ENCODE peak calls at places on chromosomes 4 and X, in six cellular contexts. W is heart left ventricle, A is H9, S is GM20000, H is HCT116, V is WTC11. O is an unnamed sample.

GRCh38 chr4:95232358-95233156 is 316.2 kb downstream of the UNC5C start:
- DNase-seq in W (no peak), A (no peak), S (no peak), H (no peak), V (no peak), O (no peak)

GRCh38 chr4:177047070-177047850 is 254.5 kb upstream of the VEGFC start:
- DNase-seq in W (peak; percentile 47), A (peak; percentile 55), S (peak; percentile 45), H (peak; percentile 59), V (peak; percentile 72), O (peak; percentile 50)

GRCh38 chr4:16250665-16251365 is 24.5 kb upstream of the TAPT1 start:
- DNase-seq in W (no peak), A (no peak), S (no peak), H (no peak), V (no peak), O (no peak)

GRCh38 chrX:10952619-10953018 is 158.5 kb upstream of the HCCS start:
- DNase-seq in W (no peak), A (no peak), S (no peak), H (no peak), V (no peak), O (no peak)

GRCh38 chrX:29269390-29269789 is 682.1 kb downstream of the IL1RAPL1 start:
- DNase-seq in W (no peak), A (no peak), S (no peak), H (no peak), V (no peak), O (no peak)

GRCh38 chr4:184453402-184454160 is 20.8 kb downstream of the IRF2 start:
- DNase-seq in W (no peak), A (no peak), S (peak; percentile 69), H (no peak), V (no peak), O (peak; percentile 56)

GRCh38 chr4:23934223-23934622 is 44.4 kb upstream of the PPARGC1A start:
- DNase-seq in W (no peak), A (peak; percentile 56), S (no peak), H (no peak), V (peak; percentile 44), O (no peak)

GRCh38 chr4:42416017-42416416 is 18.7 kb downstream of the SHISA3 start:
- DNase-seq in W (no peak), A (no peak), S (no peak), H (no peak), V (no peak), O (no peak)

GRCh38 chr4:179709961-179710624 is 2267.9 kb upstream of the AGA start:
- DNase-seq in W (no peak), A (peak; percentile 50), S (no peak), H (no peak), V (no peak), O (no peak)

GRCh38 chrX:1274786-1275185 is 6.2 kb downstream of the CSF2RA start:
- DNase-seq in W (no peak), A (no peak), S (no peak), H (no peak), V (no peak), O (no peak)

GRCh38 chr4:57190651-57191481 is 80.7 kb upstream of the IGFBP7 start:
- DNase-seq in W (no peak), A (peak; percentile 84), S (peak; percentile 52), H (peak; percentile 35), V (peak; percentile 78), O (peak; percentile 36)

GRCh38 chr4:76740866-76741662 is 156.9 kb downstream of the SOWAHB start:
- DNase-seq in W (no peak), A (peak; percentile 52), S (no peak), H (no peak), V (no peak), O (no peak)

GRCh38 chr4:5956285-5957021 is 61.8 kb downstream of the C4orf50 start:
- DNase-seq in W (no peak), A (peak; percentile 70), S (no peak), H (no peak), V (peak; percentile 64), O (no peak)

GRCh38 chrX:129347291-129347690 is 176.0 kb downstream of the SMARCA1 start:
- DNase-seq in W (no peak), A (peak; percentile 60), S (no peak), H (peak; percentile 4), V (peak; percentile 42), O (no peak)

GRCh38 chrX:35076061-35076460 is 133.5 kb downstream of the FAM47B start:
- DNase-seq in W (no peak), A (peak; percentile 42), S (no peak), H (no peak), V (peak; percentile 9), O (no peak)

GRCh38 chrX:109481986-109482385 is at the start of gene GUCY2F:
- DNase-seq in W (no peak), A (no peak), S (no peak), H (no peak), V (no peak), O (no peak)

GRCh38 chr4:109183851-109184345 is 118.6 kb downstream of the COL25A1 start:
- DNase-seq in W (no peak), A (no peak), S (no peak), H (no peak), V (no peak), O (no peak)

GRCh38 chr4:169050308-169050707 is 40.3 kb upstream of the CBR4 start:
- DNase-seq in W (peak; percentile 46), A (no peak), S (no peak), H (no peak), V (no peak), O (no peak)

GRCh38 chr4:174324725-174325124 is 41.0 kb downstream of the CEP44 start:
- DNase-seq in W (no peak), A (no peak), S (no peak), H (no peak), V (no peak), O (no peak)

GRCh38 chrX:1239681-1240142 is 27.3 kb upstream of the CRLF2 start:
- DNase-seq in W (peak; percentile 67), A (no peak), S (peak; percentile 77), H (no peak), V (no peak), O (peak; percentile 73)

GRCh38 chr4:74258949-74259348 is 49.3 kb upstream of the EPGN start:
- DNase-seq in W (peak; percentile 28), A (no peak), S (no peak), H (no peak), V (no peak), O (no peak)

GRCh38 chrX:22164770-22165388 is 107.8 kb upstream of the CBLL2 start:
- DNase-seq in W (no peak), A (no peak), S (no peak), H (no peak), V (no peak), O (no peak)

GRCh38 chrX:152881289-152881688 is 16.6 kb upstream of the ZNF185 start:
- DNase-seq in W (no peak), A (no peak), S (no peak), H (no peak), V (no peak), O (no peak)

GRCh38 chrX:152878976-152879755 is 18.7 kb upstream of the ZNF185 start:
- DNase-seq in W (no peak), A (no peak), S (no peak), H (no peak), V (no peak), O (no peak)

GRCh38 chrX:152886716-152887115 is 11.2 kb upstream of the ZNF185 start:
- DNase-seq in W (no peak), A (no peak), S (no peak), H (no peak), V (no peak), O (no peak)

DNA sequence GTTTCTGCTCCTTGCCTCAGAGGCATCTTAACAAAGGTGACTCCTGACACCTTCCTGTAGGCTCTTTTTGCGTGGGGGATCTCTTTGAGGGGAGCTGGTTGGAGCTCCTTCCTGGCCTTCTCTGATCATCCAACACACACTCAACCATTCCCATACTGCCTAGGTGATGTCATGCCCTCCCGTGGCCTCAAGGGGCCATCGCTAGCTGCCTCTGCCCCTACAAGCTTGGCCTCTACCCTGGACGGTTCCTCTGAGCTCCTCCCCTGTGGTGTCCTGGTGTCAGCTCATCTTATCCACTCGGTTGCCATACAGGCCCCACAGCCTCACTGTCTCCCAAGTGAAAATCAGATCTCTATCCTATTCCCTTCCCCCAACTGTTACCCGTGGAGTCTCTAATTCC is 13.7 kb upstream of the ZNF185 start:
- DNase-seq in W (no peak), A (peak; percentile 50), S (no peak), H (no peak), V (no peak), O (no peak)
- TF ChIP-seq CTCF in W (no peak), A (peak; percentile 30), S (no peak), H (no peak), V (no peak), O (no peak)

GRCh38 chr4:188971125-188971524 is 831.9 kb downstream of the TRIML1 start:
- DNase-seq in W (no peak), A (no peak), S (no peak), H (peak; percentile 13), V (no peak), O (no peak)
- TF ChIP-seq CTCF in W (no peak), A (peak; percentile 61), S (no peak), H (peak; percentile 46), V (no peak), O (no peak)

GRCh38 chr4:80219301-80220025 is 22.2 kb downstream of the PRDM8 start:
- DNase-seq in W (no peak), A (no peak), S (no peak), H (no peak), V (peak; percentile 34), O (no peak)

GRCh38 chr4:80225628-80226027 is 28.3 kb downstream of the PRDM8 start:
- DNase-seq in W (no peak), A (no peak), S (no peak), H (no peak), V (no peak), O (no peak)

GRCh38 chr4:80216100-80216761 is 18.9 kb downstream of the PRDM8 start:
- DNase-seq in W (no peak), A (no peak), S (no peak), H (no peak), V (no peak), O (no peak)

GRCh38 chr4:80220711-80221110 is 23.4 kb downstream of the PRDM8 start:
- DNase-seq in W (no peak), A (no peak), S (no peak), H (no peak), V (no peak), O (no peak)

DNA sequence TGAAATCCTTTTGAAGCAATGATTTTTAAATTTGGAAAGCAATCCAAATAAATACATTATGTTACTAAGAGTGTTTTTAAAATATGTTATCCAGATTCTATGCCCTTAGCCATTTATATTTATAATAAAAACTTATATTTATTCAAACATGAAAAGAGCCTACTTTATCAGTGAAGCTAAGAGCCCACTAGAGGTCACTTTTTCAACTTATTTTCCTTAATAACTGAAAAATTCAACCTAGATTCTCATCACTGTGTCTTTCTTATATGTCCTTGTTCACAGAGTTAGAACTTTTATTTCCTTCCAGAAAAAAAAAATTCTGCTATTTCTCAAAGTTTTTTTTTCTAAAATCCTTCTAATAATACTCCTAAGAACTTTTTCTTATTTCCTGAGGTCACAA is 23.9 kb downstream of the PRDM8 start:
- DNase-seq in W (no peak), A (no peak), S (no peak), H (no peak), V (no peak), O (no peak)
- TF ChIP-seq CTCF in W (peak; percentile 32), A (no peak), S (no peak), H (no peak), V (no peak), O (peak; percentile 20)

DNA sequence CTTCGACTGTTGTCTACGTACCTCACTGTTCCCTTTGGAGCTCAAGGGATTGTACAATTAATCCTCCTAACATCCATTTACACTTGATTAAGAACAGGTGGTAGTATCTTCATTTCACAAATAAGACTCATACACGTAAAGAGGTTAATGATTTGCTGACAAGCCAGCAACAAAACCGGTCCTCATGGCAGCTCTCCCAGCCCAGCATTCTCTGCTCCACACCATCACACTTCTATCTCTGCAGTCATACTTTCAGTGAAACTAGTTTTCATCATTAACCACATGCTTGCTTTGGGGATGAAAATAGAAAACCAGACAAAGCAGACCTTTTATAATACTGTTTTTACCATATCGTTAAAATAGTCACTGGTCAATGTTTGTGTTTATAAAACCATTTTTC is 28.7 kb upstream of the CASK start:
- DNase-seq in W (no peak), A (no peak), S (no peak), H (no peak), V (no peak), O (no peak)
- TF ChIP-seq CTCF in W (no peak), A (no peak), S (no peak), H (no peak), V (no peak), O (no peak)